ENCODE peak calls at places on chromosome 1, in ten cellular contexts. S is SHP77; C is GDM1; M is stimulated activated CD4-positive, alpha-beta T cell treated with anti-CD3 and anti-CD28 coated beads, Interleukin-1b, Interleukin-23, amount 100 ng/mL, for 24 hours; I is effector CD4-positive, alpha-beta T cell; Z is KBM-7; R is progenitor cell of endocrine pancreas; E is NCI-H2081; F is AG09319; D is putamen. W is an unnamed sample.

GRCh38 chr1:244164563-244164890 is 113.4 kb downstream of the ZBTB18 start:
- DNase-seq in S (no peak), D (no peak), F (no peak), M (no peak), Z (no peak), C (no peak), R (no peak), E (no peak), I (no peak), W (no peak)

GRCh38 chr1:89761901-89762300 is 58.9 kb upstream of the LRRC8D start:
- DNase-seq in C (no peak), R (no peak), S (no peak), F (no peak), M (no peak), I (no peak), D (no peak), Z (no peak), E (no peak), W (no peak)

GRCh38 chr1:247290576-247290975 is 34.7 kb downstream of the VN1R5 start:
- DNase-seq in C (no peak), F (no peak), M (no peak), S (no peak), E (no peak), R (no peak), I (no peak), Z (no peak), D (no peak), W (no peak)

GRCh38 chr1:164748253-164748899 is 189.4 kb downstream of the PBX1 start:
- DNase-seq in F (peak; percentile 97), S (no peak), I (no peak), Z (no peak), D (no peak), R (no peak), M (no peak), E (no peak), C (no peak), W (no peak)

GRCh38 chr1:74650561-74650960 is 23.0 kb downstream of the ERICH3 start:
- DNase-seq in D (no peak), S (no peak), Z (no peak), M (no peak), R (no peak), F (no peak), C (no peak), I (no peak), E (no peak), W (no peak)

GRCh38 chr1:94899756-94900155 is 27.2 kb downstream of the CNN3 start:
- DNase-seq in S (no peak), C (no peak), I (no peak), E (no peak), R (no peak), D (no peak), F (no peak), M (no peak), Z (no peak), W (no peak)

GRCh38 chr1:40258445-40258769 is 371 bp downstream of the ZMPSTE24 start:
- DNase-seq in C (no peak), S (no peak), M (no peak), Z (no peak), E (no peak), F (no peak), I (no peak), D (no peak), R (no peak), W (no peak)

GRCh38 chr1:76786232-76786631 is 81.0 kb upstream of the ST6GALNAC5 start:
- DNase-seq in I (no peak), M (no peak), E (no peak), C (no peak), D (no peak), Z (no peak), S (no peak), R (no peak), F (no peak), W (no peak)

GRCh38 chr1:178506177-178506576 is 6.7 kb upstream of the TEX35 start:
- DNase-seq in C (no peak), I (no peak), D (no peak), S (no peak), Z (no peak), F (no peak), R (no peak), E (no peak), M (no peak), W (no peak)

GRCh38 chr1:210568631-210569030 is 239.9 kb downstream of the HHAT start:
- DNase-seq in C (no peak), M (no peak), D (no peak), R (no peak), I (no peak), F (no peak), S (peak; percentile 25), Z (no peak), E (no peak), W (no peak)

GRCh38 chr1:156926175-156926574 is 5.7 kb downstream of the LRRC71 start:
- DNase-seq in I (no peak), S (no peak), D (no peak), F (no peak), R (no peak), Z (peak; percentile 93), C (peak; percentile 71), M (no peak), E (peak; percentile 27), W (peak; percentile 17)

GRCh38 chr1:69787151-69787550 is 219.4 kb downstream of the LRRC7 start:
- DNase-seq in F (no peak), C (no peak), I (no peak), D (no peak), R (no peak), Z (no peak), S (no peak), M (no peak), E (no peak), W (no peak)

GRCh38 chr1:40640314-40641076 is 25.0 kb downstream of the RIMS3 start:
- DNase-seq in R (no peak), D (no peak), M (no peak), I (no peak), S (no peak), F (no peak), E (no peak), Z (no peak), C (no peak), W (peak; percentile 18)

GRCh38 chr1:1593834-1594601 is 5.9 kb downstream of the FNDC10 start:
- DNase-seq in C (no peak), E (no peak), D (no peak), I (no peak), F (no peak), S (no peak), Z (no peak), M (no peak), R (no peak), W (no peak)

GRCh38 chr1:3483801-3484444 is 29.5 kb downstream of the ARHGEF16 start:
- DNase-seq in M (peak; percentile 21), E (no peak), F (no peak), C (no peak), R (peak; percentile 54), S (no peak), D (no peak), I (peak; percentile 17), Z (peak; percentile 50), W (no peak)

GRCh38 chr1:107326823-107327445 is 186.1 kb downstream of the NTNG1 start:
- DNase-seq in Z (no peak), R (no peak), M (no peak), E (no peak), I (no peak), F (no peak), C (no peak), S (no peak), D (no peak), W (peak; percentile 25)

GRCh38 chr1:211520641-211521040 is 28.7 kb upstream of the RD3 start:
- DNase-seq in Z (no peak), I (no peak), F (no peak), R (no peak), M (no peak), C (no peak), S (no peak), E (no peak), D (no peak), W (no peak)

GRCh38 chr1:2019162-2019542 is at the start of gene GABRD:
- DNase-seq in E (no peak), R (no peak), C (no peak), Z (no peak), F (no peak), D (no peak), I (no peak), S (no peak), M (no peak), W (no peak)

GRCh38 chr1:226950316-226950715 is 10.2 kb downstream of the COQ8A start:
- DNase-seq in R (no peak), D (no peak), I (no peak), C (no peak), F (no peak), M (no peak), S (no peak), E (no peak), Z (no peak), W (no peak)

W was measured in pons.